ENCODE peak calls at places on chromosomes 7 and 10, in eight cellular contexts. One of them, this sample, is unnamed.

GRCh38 chr7:10677668-10678232 is 295.9 kb upstream of the PHF14 start:
- DNase-seq in occipital lobe: no peak
- DNase-seq in activated CD8-positive, alpha-beta memory T cell treated with anti-CD3 and anti-CD28 coated beads for 48 hours: no peak
- DNase-seq in cardiac fibroblast: no peak
- DNase-seq in cerebellum: peak
- DNase-seq in stimulated activated CD4-positive, alpha-beta T cell treated with anti-CD3 and anti-CD28 coated beads, Interleukin-2, amount 100 ng/mL, for 48 hours: no peak
- DNase-seq in NCI-H1092: no peak
- DNase-seq in HEK293T: no peak
- DNase-seq in this sample: no peak

GRCh38 chr7:14270099-14270498 is 280.6 kb upstream of the ETV1 start:
- DNase-seq in NCI-H1092: no peak
- DNase-seq in cerebellum: no peak
- DNase-seq in HEK293T: no peak
- DNase-seq in occipital lobe: no peak
- DNase-seq in activated CD8-positive, alpha-beta memory T cell treated with anti-CD3 and anti-CD28 coated beads for 48 hours: no peak
- DNase-seq in cardiac fibroblast: no peak
- DNase-seq in stimulated activated CD4-positive, alpha-beta T cell treated with anti-CD3 and anti-CD28 coated beads, Interleukin-2, amount 100 ng/mL, for 48 hours: no peak
- DNase-seq in this sample: no peak

GRCh38 chr7:27095050-27095896 is 527 bp downstream of the HOXA1 start:
- DNase-seq in occipital lobe: no peak
- DNase-seq in stimulated activated CD4-positive, alpha-beta T cell treated with anti-CD3 and anti-CD28 coated beads, Interleukin-2, amount 100 ng/mL, for 48 hours: no peak
- DNase-seq in HEK293T: no peak
- DNase-seq in cardiac fibroblast: no peak
- DNase-seq in activated CD8-positive, alpha-beta memory T cell treated with anti-CD3 and anti-CD28 coated beads for 48 hours: no peak
- DNase-seq in NCI-H1092: no peak
- DNase-seq in cerebellum: no peak
- DNase-seq in this sample: no peak

GRCh38 chr7:37508063-37508462 is 59.4 kb upstream of the ELMO1 start:
- DNase-seq in NCI-H1092: no peak
- DNase-seq in HEK293T: no peak
- DNase-seq in activated CD8-positive, alpha-beta memory T cell treated with anti-CD3 and anti-CD28 coated beads for 48 hours: no peak
- DNase-seq in cerebellum: no peak
- DNase-seq in occipital lobe: no peak
- DNase-seq in cardiac fibroblast: no peak
- DNase-seq in stimulated activated CD4-positive, alpha-beta T cell treated with anti-CD3 and anti-CD28 coated beads, Interleukin-2, amount 100 ng/mL, for 48 hours: no peak
- DNase-seq in this sample: no peak

GRCh38 chr10:126455766-126456425 is 67.6 kb upstream of the ADAM12 start:
- DNase-seq in cardiac fibroblast: no peak
- DNase-seq in HEK293T: no peak
- DNase-seq in activated CD8-positive, alpha-beta memory T cell treated with anti-CD3 and anti-CD28 coated beads for 48 hours: no peak
- DNase-seq in NCI-H1092: no peak
- DNase-seq in cerebellum: no peak
- DNase-seq in stimulated activated CD4-positive, alpha-beta T cell treated with anti-CD3 and anti-CD28 coated beads, Interleukin-2, amount 100 ng/mL, for 48 hours: no peak
- DNase-seq in occipital lobe: no peak
- DNase-seq in this sample: no peak

GRCh38 chr7:88337556-88337955 is 30.9 kb upstream of the STEAP4 start:
- DNase-seq in occipital lobe: no peak
- DNase-seq in stimulated activated CD4-positive, alpha-beta T cell treated with anti-CD3 and anti-CD28 coated beads, Interleukin-2, amount 100 ng/mL, for 48 hours: no peak
- DNase-seq in cardiac fibroblast: peak
- DNase-seq in cerebellum: no peak
- DNase-seq in NCI-H1092: no peak
- DNase-seq in activated CD8-positive, alpha-beta memory T cell treated with anti-CD3 and anti-CD28 coated beads for 48 hours: no peak
- DNase-seq in HEK293T: no peak
- DNase-seq in this sample: no peak

GRCh38 chr7:20439384-20439783 is 108.7 kb downstream of the ITGB8 start:
- DNase-seq in cerebellum: no peak
- DNase-seq in occipital lobe: no peak
- DNase-seq in HEK293T: no peak
- DNase-seq in cardiac fibroblast: no peak
- DNase-seq in stimulated activated CD4-positive, alpha-beta T cell treated with anti-CD3 and anti-CD28 coated beads, Interleukin-2, amount 100 ng/mL, for 48 hours: no peak
- DNase-seq in activated CD8-positive, alpha-beta memory T cell treated with anti-CD3 and anti-CD28 coated beads for 48 hours: no peak
- DNase-seq in NCI-H1092: no peak
- DNase-seq in this sample: no peak

GRCh38 chr10:13839430-13839986 is 252.7 kb downstream of the PRPF18 start:
- DNase-seq in cardiac fibroblast: peak
- DNase-seq in occipital lobe: no peak
- DNase-seq in stimulated activated CD4-positive, alpha-beta T cell treated with anti-CD3 and anti-CD28 coated beads, Interleukin-2, amount 100 ng/mL, for 48 hours: no peak
- DNase-seq in HEK293T: peak
- DNase-seq in NCI-H1092: no peak
- DNase-seq in cerebellum: no peak
- DNase-seq in activated CD8-positive, alpha-beta memory T cell treated with anti-CD3 and anti-CD28 coated beads for 48 hours: no peak
- DNase-seq in this sample: no peak

GRCh38 chr10:129531195-129531968 is 64.3 kb downstream of the MGMT start:
- DNase-seq in activated CD8-positive, alpha-beta memory T cell treated with anti-CD3 and anti-CD28 coated beads for 48 hours: no peak
- DNase-seq in NCI-H1092: no peak
- DNase-seq in stimulated activated CD4-positive, alpha-beta T cell treated with anti-CD3 and anti-CD28 coated beads, Interleukin-2, amount 100 ng/mL, for 48 hours: no peak
- DNase-seq in cerebellum: no peak
- DNase-seq in occipital lobe: no peak
- DNase-seq in HEK293T: no peak
- DNase-seq in cardiac fibroblast: peak
- DNase-seq in this sample: no peak

GRCh38 chr10:21336476-21337170 is 188.9 kb downstream of the SKIDA1 start:
- DNase-seq in HEK293T: peak
- DNase-seq in activated CD8-positive, alpha-beta memory T cell treated with anti-CD3 and anti-CD28 coated beads for 48 hours: no peak
- DNase-seq in cardiac fibroblast: peak
- DNase-seq in stimulated activated CD4-positive, alpha-beta T cell treated with anti-CD3 and anti-CD28 coated beads, Interleukin-2, amount 100 ng/mL, for 48 hours: no peak
- DNase-seq in cerebellum: no peak
- DNase-seq in NCI-H1092: no peak
- DNase-seq in occipital lobe: no peak
- DNase-seq in this sample: no peak

This sample was measured in SK-N-SH.